ENCODE peak calls at places on chromosomes 2 and 18, in six cellular contexts. One of them, this sample, is unnamed.

GRCh38 chr2:44430340-44430739 is 68.6 kb downstream of the CAMKMT start:
- DNase-seq in K562: no peak
- DNase-seq in transverse colon: no peak
- DNase-seq in sigmoid colon: no peak
- DNase-seq in stomach: no peak
- DNase-seq in H1: no peak
- DNase-seq in this sample: no peak

GRCh38 chr18:24538421-24539264 is 78.2 kb downstream of the HRH4 start:
- DNase-seq in K562: no peak
- DNase-seq in transverse colon: no peak
- DNase-seq in sigmoid colon: no peak
- DNase-seq in stomach: no peak
- DNase-seq in H1: no peak
- DNase-seq in this sample: no peak

GRCh38 chr2:202022755-202023154 is 10.9 kb upstream of the FZD7 start:
- DNase-seq in K562: no peak
- DNase-seq in transverse colon: no peak
- DNase-seq in sigmoid colon: no peak
- DNase-seq in stomach: no peak
- DNase-seq in H1: no peak
- DNase-seq in this sample: no peak

GRCh38 chr2:218311908-218312756 is 19.8 kb upstream of the TMBIM1 start:
- DNase-seq in K562: no peak
- DNase-seq in transverse colon: peak; percentile 33
- DNase-seq in sigmoid colon: no peak
- DNase-seq in stomach: peak; percentile 79
- DNase-seq in H1: no peak
- DNase-seq in this sample: no peak

GRCh38 chr18:50111398-50111797 is 83.5 kb downstream of the MYO5B start:
- DNase-seq in K562: no peak
- DNase-seq in transverse colon: no peak
- DNase-seq in sigmoid colon: no peak
- DNase-seq in stomach: no peak
- DNase-seq in H1: no peak
- DNase-seq in this sample: no peak

GRCh38 chr18:26566874-26567273 is 18.5 kb upstream of the KCTD1 start:
- DNase-seq in K562: no peak
- DNase-seq in transverse colon: no peak
- DNase-seq in sigmoid colon: no peak
- DNase-seq in stomach: no peak
- DNase-seq in H1: no peak
- DNase-seq in this sample: no peak

GRCh38 chr2:15884790-15885189 is 55.6 kb upstream of the MYCN start:
- DNase-seq in K562: no peak
- DNase-seq in transverse colon: no peak
- DNase-seq in sigmoid colon: no peak
- DNase-seq in stomach: no peak
- DNase-seq in H1: no peak
- DNase-seq in this sample: no peak

GRCh38 chr2:148184967-148185366 is 164.1 kb downstream of the MBD5 start:
- DNase-seq in K562: no peak
- DNase-seq in transverse colon: no peak
- DNase-seq in sigmoid colon: no peak
- DNase-seq in stomach: no peak
- DNase-seq in H1: no peak
- DNase-seq in this sample: no peak

GRCh38 chr2:37688771-37689468 is 17.5 kb upstream of the CDC42EP3 start:
- DNase-seq in K562: no peak
- DNase-seq in transverse colon: no peak
- DNase-seq in sigmoid colon: no peak
- DNase-seq in stomach: no peak
- DNase-seq in H1: no peak
- DNase-seq in this sample: no peak
- TF ChIP-seq EP300 in K562: no peak
- TF ChIP-seq EP300 in transverse colon: no peak
- TF ChIP-seq EP300 in sigmoid colon: peak; percentile 49
- TF ChIP-seq EP300 in stomach: peak; percentile 35
- TF ChIP-seq EP300 in H1: no peak
- TF ChIP-seq EP300 in this sample: no peak

DNA sequence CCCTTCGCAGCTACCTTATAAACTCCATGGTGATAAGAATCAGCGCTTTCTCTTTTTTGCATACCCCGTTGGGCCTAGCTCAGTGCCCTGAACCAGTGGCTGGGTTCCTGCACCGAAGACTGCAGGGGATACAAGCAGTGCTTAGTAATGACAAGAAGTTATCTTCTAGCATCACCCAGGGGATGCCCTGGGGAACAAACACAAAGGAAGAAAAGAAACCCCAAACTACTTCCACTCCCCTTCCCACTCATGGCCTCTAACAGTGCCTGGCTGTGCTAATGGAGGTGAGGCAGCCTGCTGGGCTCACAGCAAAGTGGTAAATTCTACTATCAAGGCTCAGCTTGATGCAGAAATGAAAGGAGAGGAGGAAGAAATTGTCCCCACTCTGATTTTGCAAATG is 314.7 kb downstream of the TXNL1 start:
- DNase-seq in K562: no peak
- DNase-seq in transverse colon: no peak
- DNase-seq in sigmoid colon: no peak
- DNase-seq in stomach: no peak
- DNase-seq in H1: no peak
- DNase-seq in this sample: no peak
- TF ChIP-seq CTCF in K562: no peak
- TF ChIP-seq CTCF in transverse colon: no peak
- TF ChIP-seq CTCF in sigmoid colon: no peak
- TF ChIP-seq CTCF in stomach: no peak
- TF ChIP-seq CTCF in H1: peak; percentile 16
- TF ChIP-seq CTCF in this sample: no peak

GRCh38 chr2:120441744-120442471 is 96.0 kb downstream of the INHBB start:
- DNase-seq in K562: no peak
- DNase-seq in transverse colon: peak; percentile 46
- DNase-seq in sigmoid colon: peak; percentile 53
- DNase-seq in stomach: peak; percentile 88
- DNase-seq in H1: peak; percentile 70
- DNase-seq in this sample: peak; percentile 49
- TF ChIP-seq EP300 in K562: no peak
- TF ChIP-seq EP300 in transverse colon: no peak
- TF ChIP-seq EP300 in sigmoid colon: no peak
- TF ChIP-seq EP300 in stomach: no peak
- TF ChIP-seq EP300 in H1: no peak
- TF ChIP-seq EP300 in this sample: no peak

GRCh38 chr2:200585730-200586643 is at the start of gene AOX1:
- DNase-seq in K562: no peak
- DNase-seq in transverse colon: peak; percentile 47
- DNase-seq in sigmoid colon: peak; percentile 90
- DNase-seq in stomach: peak; percentile 48
- DNase-seq in H1: peak; percentile 87
- DNase-seq in this sample: peak; percentile 59
- TF ChIP-seq CTCF in K562: no peak
- TF ChIP-seq CTCF in transverse colon: no peak
- TF ChIP-seq CTCF in sigmoid colon: no peak
- TF ChIP-seq CTCF in stomach: no peak
- TF ChIP-seq CTCF in H1: no peak
- TF ChIP-seq CTCF in this sample: no peak

GRCh38 chr18:9878783-9879242 is 7.0 kb upstream of the TXNDC2 start:
- DNase-seq in K562: no peak
- DNase-seq in transverse colon: no peak
- DNase-seq in sigmoid colon: no peak
- DNase-seq in stomach: no peak
- DNase-seq in H1: no peak
- DNase-seq in this sample: no peak

GRCh38 chr18:9876523-9876866 is 9.3 kb upstream of the TXNDC2 start:
- DNase-seq in K562: no peak
- DNase-seq in transverse colon: no peak
- DNase-seq in sigmoid colon: no peak
- DNase-seq in stomach: no peak
- DNase-seq in H1: no peak
- DNase-seq in this sample: no peak

GRCh38 chr18:9878095-9878494 is 7.7 kb upstream of the TXNDC2 start:
- DNase-seq in K562: no peak
- DNase-seq in transverse colon: no peak
- DNase-seq in sigmoid colon: no peak
- DNase-seq in stomach: no peak
- DNase-seq in H1: no peak
- DNase-seq in this sample: no peak

GRCh38 chr18:9877655-9878014 is 8.1 kb upstream of the TXNDC2 start:
- DNase-seq in K562: no peak
- DNase-seq in transverse colon: no peak
- DNase-seq in sigmoid colon: no peak
- DNase-seq in stomach: no peak
- DNase-seq in H1: no peak
- DNase-seq in this sample: no peak

DNA sequence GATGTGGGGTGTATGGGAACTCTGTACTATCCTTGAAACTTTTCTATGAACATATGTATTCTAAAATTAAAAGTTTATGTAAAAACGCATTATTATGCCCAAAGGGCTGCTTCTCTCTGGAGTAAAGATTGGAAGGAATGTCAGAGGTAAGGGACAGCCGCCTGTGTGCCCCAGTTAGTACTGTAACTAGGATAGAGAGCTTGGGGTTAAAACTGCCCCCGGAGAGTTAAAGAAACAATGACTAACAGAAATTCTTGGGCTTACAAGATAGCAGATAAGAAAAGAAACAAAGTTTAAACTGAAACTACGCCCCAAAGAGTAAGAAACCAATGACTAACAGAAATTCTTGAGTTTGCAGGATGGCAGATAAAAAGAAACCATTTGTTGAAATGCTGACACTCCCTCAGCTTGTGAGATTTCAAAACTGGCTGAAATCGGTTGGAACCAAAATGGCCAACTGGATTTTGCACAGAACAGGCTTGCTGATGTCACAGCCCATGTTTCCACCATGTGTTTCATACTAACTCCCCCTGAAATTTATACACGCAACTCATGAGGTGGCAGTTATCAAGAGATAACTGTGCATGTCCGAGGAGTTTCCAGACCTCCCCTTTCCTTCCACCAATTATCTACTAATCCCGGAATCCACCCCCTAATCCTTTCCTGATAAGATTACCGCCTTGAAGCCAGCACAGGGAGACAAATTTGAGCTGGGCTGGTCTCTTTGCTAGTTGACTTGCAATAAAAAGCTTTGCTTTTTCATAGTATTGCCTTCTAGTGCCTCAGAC is 8.7 kb upstream of the TXNDC2 start:
- DNase-seq in K562: peak; percentile 80
- DNase-seq in transverse colon: no peak
- DNase-seq in sigmoid colon: no peak
- DNase-seq in stomach: no peak
- DNase-seq in H1: no peak
- DNase-seq in this sample: peak; percentile 38
- TF ChIP-seq EP300 in K562: peak; percentile 96
- TF ChIP-seq EP300 in transverse colon: no peak
- TF ChIP-seq EP300 in sigmoid colon: no peak
- TF ChIP-seq EP300 in stomach: no peak
- TF ChIP-seq EP300 in H1: no peak
- TF ChIP-seq EP300 in this sample: peak; percentile 73

GRCh38 chr2:172095905-172096660 is 6.6 kb downstream of the DLX2 start:
- DNase-seq in K562: no peak
- DNase-seq in transverse colon: no peak
- DNase-seq in sigmoid colon: no peak
- DNase-seq in stomach: no peak
- DNase-seq in H1: peak; percentile 72
- DNase-seq in this sample: no peak
- TF ChIP-seq CTCF in K562: no peak
- TF ChIP-seq CTCF in transverse colon: no peak
- TF ChIP-seq CTCF in sigmoid colon: no peak
- TF ChIP-seq CTCF in stomach: no peak
- TF ChIP-seq CTCF in H1: peak; percentile 31
- TF ChIP-seq CTCF in this sample: no peak

GRCh38 chr2:73740767-73741166 is 3.6 kb upstream of the TPRKB start:
- DNase-seq in K562: no peak
- DNase-seq in transverse colon: no peak
- DNase-seq in sigmoid colon: no peak
- DNase-seq in stomach: no peak
- DNase-seq in H1: no peak
- DNase-seq in this sample: no peak

GRCh38 chr2:73749314-73749713 is 12.2 kb upstream of the TPRKB start:
- DNase-seq in K562: no peak
- DNase-seq in transverse colon: no peak
- DNase-seq in sigmoid colon: no peak
- DNase-seq in stomach: no peak
- DNase-seq in H1: no peak
- DNase-seq in this sample: no peak

GRCh38 chr2:73746877-73747208 is 9.7 kb upstream of the TPRKB start:
- DNase-seq in K562: no peak
- DNase-seq in transverse colon: no peak
- DNase-seq in sigmoid colon: no peak
- DNase-seq in stomach: no peak
- DNase-seq in H1: no peak
- DNase-seq in this sample: no peak

DNA sequence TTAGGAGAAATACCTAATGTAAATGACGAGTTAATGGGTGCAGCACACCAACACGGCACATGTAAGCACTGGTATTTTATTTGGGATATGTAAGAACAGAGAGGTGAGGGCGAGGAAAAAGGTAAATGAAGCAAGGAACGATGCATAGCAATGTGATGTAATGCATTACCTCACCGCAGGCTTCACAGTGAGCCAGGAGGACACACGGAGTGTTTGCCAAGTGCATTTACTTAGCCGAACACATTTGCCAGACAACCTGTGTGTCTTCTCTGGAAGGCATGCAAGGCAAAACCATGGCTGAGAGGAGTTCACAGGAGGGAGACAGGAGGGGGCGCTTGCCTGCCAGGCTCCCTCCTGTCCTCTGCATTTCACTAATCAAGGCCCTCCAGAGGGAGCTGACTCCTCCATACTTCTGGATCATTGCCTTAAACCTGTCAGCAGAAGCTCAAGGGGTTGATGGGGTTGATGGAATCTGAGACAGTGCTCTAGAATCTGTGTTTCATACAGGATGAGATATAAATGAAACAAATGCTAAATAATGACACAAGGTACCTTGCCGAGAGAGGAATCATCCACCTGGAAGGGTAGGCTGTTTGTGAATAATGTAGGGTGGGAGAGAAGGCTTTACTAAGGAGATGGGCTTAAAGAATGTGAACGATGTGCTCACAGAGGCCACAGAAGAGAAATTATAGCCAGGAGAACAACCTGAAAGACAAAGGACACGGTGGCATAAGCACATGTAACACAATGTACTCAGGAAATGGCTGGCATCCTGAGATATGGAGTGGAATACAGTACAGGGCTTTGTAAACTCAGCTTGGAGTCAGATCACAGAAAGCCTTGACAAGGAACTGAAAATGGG is 9.1 kb upstream of the TPRKB start:
- DNase-seq in K562: no peak
- DNase-seq in transverse colon: no peak
- DNase-seq in sigmoid colon: no peak
- DNase-seq in stomach: no peak
- DNase-seq in H1: no peak
- DNase-seq in this sample: no peak
- TF ChIP-seq EP300 in K562: no peak
- TF ChIP-seq EP300 in transverse colon: no peak
- TF ChIP-seq EP300 in sigmoid colon: no peak
- TF ChIP-seq EP300 in stomach: no peak
- TF ChIP-seq EP300 in H1: no peak
- TF ChIP-seq EP300 in this sample: no peak